ENCODE peak calls at places on chromosomes 16 and 17, in five cellular contexts. W is HepG2, Y is GM12878, D is H1, S is K562. J is an unnamed sample.

GRCh38 chr17:74639704-74640142 is 16.2 kb upstream of the CD300E start:
- DNase-seq in W (no peak), Y (peak; percentile 42), D (no peak), S (no peak), J (no peak)

GRCh38 chr17:11986939-11987329 is 10.3 kb downstream of the ZNF18 start:
- DNase-seq in W (peak; percentile 37), Y (no peak), D (no peak), S (peak; percentile 14), J (peak; percentile 70)

GRCh38 chr17:27762527-27763305 is 37.6 kb downstream of the NOS2 start:
- DNase-seq in W (no peak), Y (no peak), D (peak; percentile 72), S (no peak), J (peak; percentile 68)

GRCh38 chr17:40433551-40434384 is 9.5 kb upstream of the IGFBP4 start:
- DNase-seq in W (no peak), Y (no peak), D (peak; percentile 72), S (peak; percentile 59), J (peak; percentile 89)

GRCh38 chr16:30429678-30430427 is at the start of gene DCTPP1:
- DNase-seq in W (peak; percentile 100), Y (peak; percentile 99), D (peak; percentile 87), S (peak; percentile 96), J (peak; percentile 100)

GRCh38 chr17:58755577-58756245 is at the start of gene PPM1E:
- DNase-seq in W (peak; percentile 27), Y (no peak), D (peak; percentile 93), S (peak; percentile 84), J (peak; percentile 98)

GRCh38 chr16:58264961-58265479 is 29.8 kb downstream of the PRSS54 start:
- DNase-seq in W (no peak), Y (no peak), D (no peak), S (peak; percentile 69), J (no peak)

GRCh38 chr17:14428640-14429029 is 127.8 kb downstream of the HS3ST3B1 start:
- DNase-seq in W (no peak), Y (no peak), D (no peak), S (no peak), J (no peak)

GRCh38 chr17:44607836-44608690 is 48.2 kb upstream of the MEIOC start:
- DNase-seq in W (peak; percentile 20), Y (no peak), D (no peak), S (no peak), J (peak; percentile 80)

GRCh38 chr16:79610771-79611170 is 10.2 kb upstream of the MAF start:
- DNase-seq in W (no peak), Y (no peak), D (no peak), S (no peak), J (no peak)

DNA sequence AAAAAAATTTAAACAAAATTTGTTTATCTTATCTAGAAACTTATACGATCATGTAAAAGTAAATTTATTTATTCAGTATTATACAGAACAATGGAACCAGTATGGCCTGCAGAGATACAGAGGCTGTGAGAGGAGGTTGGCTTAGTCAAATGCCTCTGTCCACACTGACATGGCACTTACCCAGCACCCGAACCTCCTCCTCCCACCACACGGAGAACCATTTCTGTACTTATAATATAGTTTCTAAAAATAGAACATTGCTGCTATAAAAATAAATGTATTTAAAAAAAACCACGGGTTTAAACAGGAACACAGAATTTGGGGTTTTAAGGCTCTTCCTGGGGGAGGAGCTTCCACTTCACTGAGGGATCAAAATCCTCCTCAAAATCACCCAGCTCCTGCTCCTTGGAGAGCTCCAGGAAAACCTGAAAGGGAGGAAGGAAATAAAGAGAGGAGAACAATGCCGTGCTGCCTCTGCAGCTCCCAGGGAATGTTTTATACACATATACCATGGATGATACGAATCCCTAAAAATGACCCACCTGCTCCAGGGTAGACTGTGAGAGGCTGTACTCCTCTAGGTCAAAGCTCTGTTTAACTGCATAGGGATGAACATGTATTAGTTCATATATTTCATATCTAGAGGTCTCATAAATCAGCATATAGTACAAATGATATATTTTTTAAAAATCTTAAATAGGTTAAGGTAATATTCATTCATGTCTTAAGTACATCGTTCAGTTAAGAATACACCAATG is 87.3 kb downstream of the ABCA8 start:
- DNase-seq in W (no peak), Y (no peak), D (no peak), S (no peak), J (peak; percentile 4)
- H2AFZ ChIP-seq in W (no peak overlapping the region), Y (no peak overlapping the region), D (no peak overlapping the region), S (no peak overlapping the region), J (no peak overlapping the region)

DNA sequence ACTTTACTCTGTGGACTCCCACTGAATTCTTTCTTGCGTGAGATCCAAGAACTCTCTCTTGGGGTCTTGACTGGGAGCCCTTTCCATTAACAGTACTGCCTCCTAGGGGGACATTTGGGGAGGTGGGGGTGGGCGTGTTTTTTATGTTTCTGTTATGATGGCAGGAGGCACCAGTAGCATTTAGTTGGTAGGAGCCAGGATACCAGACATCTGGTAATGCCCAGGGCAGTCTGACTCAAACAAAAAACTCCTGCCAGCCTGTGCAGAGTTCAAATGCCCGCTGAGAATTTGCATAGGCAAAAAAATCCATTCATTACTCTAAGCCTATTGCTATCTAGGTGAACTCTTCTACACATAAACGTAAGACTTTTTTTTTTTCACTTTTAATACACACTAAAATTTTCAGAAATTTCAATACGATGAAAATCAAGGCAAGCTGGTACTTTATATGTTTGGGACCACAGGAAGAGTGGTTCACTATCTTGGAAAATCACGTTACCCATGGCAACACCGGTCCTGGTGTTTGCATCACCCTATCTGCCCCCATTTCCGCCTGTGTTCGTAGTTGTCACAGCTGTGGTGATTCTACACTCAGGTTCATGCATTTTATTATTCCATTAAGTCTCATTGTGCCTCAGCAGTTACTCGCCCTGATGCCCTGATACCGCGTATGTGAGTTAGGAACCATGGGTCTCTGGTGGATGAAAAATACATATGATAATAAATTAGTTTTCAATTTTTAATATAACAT is 121.1 kb upstream of the XYLT1 start:
- DNase-seq in W (no peak), Y (no peak), D (no peak), S (no peak), J (no peak)
- H3K27ac ChIP-seq in W (no peak overlapping the region), Y (no peak overlapping the region), D (no peak overlapping the region), S (no peak overlapping the region), J (no peak overlapping the region)

GRCh38 chr16:1034230-1035065 is 38.1 kb upstream of the SSTR5 start:
- DNase-seq in W (no peak), Y (no peak), D (no peak), S (no peak), J (no peak)
- TF ChIP-seq CREB1 in W (no peak), Y (no peak), D (no peak), S (no peak), J (no peak)

GRCh38 chr17:35943537-35943936 is at the start of gene LYZL6:
- DNase-seq in W (no peak), Y (no peak), D (no peak), S (no peak), J (no peak)

GRCh38 chr17:35947156-35947585 is 3.7 kb upstream of the LYZL6 start:
- DNase-seq in W (peak; percentile 52), Y (no peak), D (peak; percentile 72), S (peak; percentile 54), J (peak; percentile 90)

GRCh38 chr17:35942588-35943186 is 826 bp downstream of the LYZL6 start:
- DNase-seq in W (no peak), Y (no peak), D (no peak), S (peak; percentile 44), J (no peak)

GRCh38 chr17:35948092-35948491 is 4.6 kb upstream of the LYZL6 start:
- DNase-seq in W (no peak), Y (no peak), D (no peak), S (no peak), J (no peak)

GRCh38 chr17:35944151-35944550 is 638 bp upstream of the LYZL6 start:
- DNase-seq in W (no peak), Y (no peak), D (no peak), S (no peak), J (no peak)
- H2AFZ ChIP-seq in W (no peak overlapping the region), Y (no peak overlapping the region), D (no peak overlapping the region), S (no peak overlapping the region), J (no peak overlapping the region)

DNA sequence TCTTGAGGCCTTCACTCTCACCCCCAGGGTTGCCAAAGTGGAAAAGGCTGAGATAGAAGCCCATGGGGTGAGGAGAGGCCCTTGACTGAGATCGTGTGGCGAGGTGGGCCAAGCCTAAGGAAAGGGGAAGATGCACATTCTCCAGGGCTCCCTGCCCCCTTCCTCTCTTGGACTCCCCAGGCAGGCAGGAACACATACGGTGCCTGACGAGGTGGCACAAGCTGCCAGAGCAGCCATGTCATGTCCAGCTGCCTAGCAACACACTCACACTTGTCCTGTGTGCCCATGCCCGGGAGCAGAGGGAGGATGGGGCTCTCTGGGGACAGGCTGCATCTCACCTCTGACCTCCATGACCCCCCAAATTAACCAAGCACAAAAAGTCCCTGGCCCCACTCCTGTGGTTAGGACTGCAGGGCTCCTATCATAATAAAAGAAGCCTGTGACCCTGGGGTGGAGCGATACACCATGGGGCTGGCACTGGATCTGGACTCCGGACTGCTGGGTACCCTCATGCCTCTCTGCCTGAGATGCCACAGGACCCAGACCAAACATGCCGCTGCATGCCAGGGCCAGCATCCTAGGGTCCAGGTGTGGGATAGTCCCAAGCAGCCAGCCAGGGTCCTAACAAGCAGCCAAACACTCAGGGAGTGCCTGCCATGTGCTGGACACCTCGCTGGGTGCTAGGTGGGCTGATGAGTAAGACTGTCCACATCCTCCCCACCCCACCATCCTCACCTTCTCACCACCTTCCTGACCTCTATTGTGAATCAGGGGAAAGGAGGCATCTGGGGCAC is 2.6 kb downstream of the GIT1 start:
- DNase-seq in W (no peak), Y (no peak), D (no peak), S (no peak), J (no peak)
- H3K27ac ChIP-seq in W (no peak overlapping the region), Y (no peak overlapping the region), D (no peak overlapping the region), S (no peak overlapping the region), J (no peak overlapping the region)

GRCh38 chr16:72680732-72681131 is 367.2 kb downstream of the ZFHX3 start:
- DNase-seq in W (no peak), Y (no peak), D (no peak), S (no peak), J (no peak)

GRCh38 chr16:72677662-72678447 is 370.1 kb downstream of the ZFHX3 start:
- DNase-seq in W (peak; percentile 87), Y (no peak), D (no peak), S (no peak), J (no peak)

GRCh38 chr16:72679856-72680255 is 368.1 kb downstream of the ZFHX3 start:
- DNase-seq in W (no peak), Y (no peak), D (no peak), S (no peak), J (no peak)
- TF ChIP-seq CREB1 in W (no peak), Y (no peak), D (no peak), S (no peak), J (no peak)